ENCODE peak calls at places on chromosomes 11 and 22, in eight cellular contexts. W is right cardiac atrium; Q is GM13977; A is activated CD4-positive, alpha-beta T cell treated with anti-CD3 and anti-CD28 coated beads for 36 hours; S is hepatocyte; X is T-helper 9 cell; T is fibroblast of mammary gland; U is Kasumi-1. P is an unnamed sample.

GRCh38 chr11:77249427-77249826 is 52.1 kb downstream of the GDPD4 start:
- DNase-seq in W (no peak), Q (no peak), A (no peak), S (no peak), X (no peak), T (peak), U (no peak), P (peak)

GRCh38 chr11:128825050-128825806 is 41.9 kb downstream of the KCNJ1 start:
- DNase-seq in W (no peak), Q (no peak), A (no peak), S (no peak), X (no peak), T (no peak), U (no peak), P (peak)

GRCh38 chr11:69704508-69705245 is 855 bp upstream of the FGF19 start:
- DNase-seq in W (no peak), Q (peak), A (peak), S (peak), X (no peak), T (no peak), U (no peak), P (peak)

GRCh38 chr11:70524096-70524922 is 126.0 kb downstream of the CTTN start:
- DNase-seq in W (no peak), Q (no peak), A (no peak), S (no peak), X (no peak), T (no peak), U (no peak), P (no peak)

GRCh38 chr11:63534895-63535461 is 1.6 kb upstream of the PLAAT4 start:
- DNase-seq in W (no peak), Q (no peak), A (peak), S (no peak), X (no peak), T (no peak), U (no peak), P (no peak)

GRCh38 chr11:27388001-27388400 is 25.0 kb upstream of the CCDC34 start:
- DNase-seq in W (no peak), Q (no peak), A (no peak), S (no peak), X (no peak), T (no peak), U (no peak), P (no peak)

GRCh38 chr11:131409307-131409706 is 38.9 kb downstream of the NTM start:
- DNase-seq in W (no peak), Q (no peak), A (no peak), S (no peak), X (no peak), T (no peak), U (no peak), P (no peak)

GRCh38 chr11:63999349-64000025 is 13.2 kb downstream of the OTUB1 start:
- DNase-seq in W (peak), Q (peak), A (peak), S (peak), X (peak), T (peak), U (no peak), P (peak)

GRCh38 chr11:94325681-94326080 is 21.3 kb downstream of the IZUMO1R start:
- DNase-seq in W (no peak), Q (peak), A (peak), S (peak), X (peak), T (peak), U (no peak), P (peak)

GRCh38 chr22:30667092-30667485 is 586 bp downstream of the DUSP18 start:
- DNase-seq in W (no peak), Q (peak), A (no peak), S (peak), X (no peak), T (no peak), U (no peak), P (peak)